ENCODE peak calls at places on chromosomes 2 and 18, in six cellular contexts. F is hepatocyte, G is astrocyte, H is kidney epithelial cell, N is foreskin fibroblast, Z is bronchial epithelial cell. I is an unnamed sample.

GRCh38 chr2:9135804-9136558 is 70.6 kb upstream of the ASAP2 start:
- DNase-seq in F (no peak), G (peak; percentile 57), H (no peak), N (no peak), Z (peak; percentile 34), I (no peak)

GRCh38 chr2:168515502-168515901 is 59.4 kb downstream of the CERS6 start:
- DNase-seq in F (no peak), G (peak; percentile 92), H (no peak), N (peak; percentile 74), Z (peak; percentile 48), I (peak; percentile 38)

GRCh38 chr2:176769021-176769420 is 443.6 kb upstream of the HNRNPA3 start:
- DNase-seq in F (no peak), G (no peak), H (no peak), N (no peak), Z (no peak), I (no peak)

GRCh38 chr2:174492963-174493431 is 6.2 kb upstream of the GPR155 start:
- DNase-seq in F (no peak), G (no peak), H (no peak), N (no peak), Z (no peak), I (no peak)

GRCh38 chr2:120347387-120348010 is 1.6 kb downstream of the INHBB start:
- DNase-seq in F (peak; percentile 59), G (no peak), H (no peak), N (no peak), Z (no peak), I (no peak)

GRCh38 chr18:6605115-6605869 is 124.2 kb upstream of the ARHGAP28 start:
- DNase-seq in F (peak; percentile 15), G (no peak), H (no peak), N (no peak), Z (no peak), I (no peak)

GRCh38 chr2:95115418-95115817 is 6.2 kb downstream of the MRPS5 start:
- DNase-seq in F (peak; percentile 78), G (peak; percentile 36), H (no peak), N (peak; percentile 42), Z (peak; percentile 67), I (peak; percentile 22)

GRCh38 chr18:9653390-9653789 is 39.0 kb upstream of the PPP4R1 start:
- DNase-seq in F (no peak), G (no peak), H (no peak), N (peak; percentile 62), Z (no peak), I (no peak)

GRCh38 chr2:120765911-120766757 is 30.5 kb downstream of the GLI2 start:
- DNase-seq in F (peak; percentile 73), G (peak; percentile 94), H (no peak), N (peak; percentile 91), Z (no peak), I (no peak)

GRCh38 chr2:228126401-228126800 is 55.1 kb downstream of the SPHKAP start:
- DNase-seq in F (no peak), G (no peak), H (no peak), N (no peak), Z (no peak), I (no peak)

GRCh38 chr2:148998831-148999200 is 39.7 kb upstream of the LYPD6B start:
- DNase-seq in F (no peak), G (no peak), H (no peak), N (no peak), Z (no peak), I (no peak)

GRCh38 chr2:149001496-149001895 is 37.0 kb upstream of the LYPD6B start:
- DNase-seq in F (no peak), G (no peak), H (no peak), N (no peak), Z (no peak), I (no peak)

GRCh38 chr2:148998162-148998830 is 40.2 kb upstream of the LYPD6B start:
- DNase-seq in F (no peak), G (no peak), H (no peak), N (no peak), Z (no peak), I (no peak)

GRCh38 chr2:148999451-148999891 is 39.0 kb upstream of the LYPD6B start:
- DNase-seq in F (peak; percentile 70), G (no peak), H (no peak), N (no peak), Z (no peak), I (no peak)

DNA sequence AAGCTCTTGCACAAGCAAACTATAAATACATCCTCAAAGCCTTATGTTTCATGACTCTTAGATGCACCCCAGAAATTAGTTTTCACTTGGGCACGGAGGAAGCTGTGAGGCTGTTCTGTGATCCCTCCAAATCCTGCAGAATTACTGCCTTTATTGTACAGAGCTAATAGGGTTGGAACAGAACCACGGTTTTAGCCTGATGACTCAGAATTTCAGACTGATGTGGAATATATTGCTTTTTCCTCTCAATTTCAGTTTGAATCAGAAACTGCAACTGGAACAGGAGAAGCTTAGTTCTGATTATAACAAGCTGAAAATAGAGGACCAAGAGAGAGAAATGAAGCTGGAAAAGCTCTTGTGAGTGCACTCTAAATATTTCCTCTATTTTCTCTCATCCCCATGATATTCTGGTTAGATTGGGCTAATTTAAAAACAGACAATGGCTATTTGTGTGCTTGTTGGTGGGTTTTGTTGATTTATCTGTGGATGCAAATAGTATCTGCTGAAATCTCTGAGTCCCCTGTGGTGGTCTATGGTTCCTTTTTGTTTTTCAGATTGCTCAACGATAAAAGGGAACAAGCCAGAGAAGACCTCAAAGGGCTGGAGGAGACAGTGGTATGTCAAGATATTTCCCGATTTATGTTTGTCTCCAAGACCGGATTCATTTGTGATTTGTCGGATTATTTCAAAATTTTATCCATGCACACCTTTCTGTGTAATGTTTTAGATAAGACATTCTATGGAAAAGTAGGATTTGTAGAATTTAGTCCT is 38.1 kb upstream of the LYPD6B start:
- DNase-seq in F (no peak), G (peak; percentile 4), H (no peak), N (no peak), Z (no peak), I (no peak)
- H3K4me3 ChIP-seq in F (no peak overlapping the region), G (no peak overlapping the region), H (no peak overlapping the region), N (peak overlapping the region; percentile 0), Z (no peak overlapping the region), I (no peak overlapping the region)

GRCh38 chr2:149800624-149801220 is 213.1 kb upstream of the MMADHC start:
- DNase-seq in F (no peak), G (no peak), H (no peak), N (no peak), Z (no peak), I (no peak)

GRCh38 chr2:149797030-149797429 is 209.5 kb upstream of the MMADHC start:
- DNase-seq in F (no peak), G (no peak), H (no peak), N (no peak), Z (no peak), I (no peak)

DNA sequence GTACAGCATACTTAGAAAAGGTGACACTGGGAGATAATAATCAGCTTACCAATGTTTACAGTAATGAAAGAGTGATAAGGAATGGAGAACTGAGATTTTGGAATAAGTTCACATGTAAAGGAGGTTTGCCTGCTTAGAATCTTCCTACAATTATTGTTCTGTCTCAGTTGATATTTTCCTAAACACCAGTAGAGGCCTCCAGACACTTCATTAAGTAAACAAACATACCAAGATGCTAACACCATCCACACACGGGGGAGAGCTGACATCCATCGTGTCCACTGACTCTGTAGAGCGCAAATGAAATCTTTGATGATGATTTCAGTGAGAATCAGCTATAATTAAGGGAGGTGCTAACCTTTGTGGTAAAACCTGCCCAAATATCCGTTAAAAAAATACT is 211.7 kb upstream of the MMADHC start:
- DNase-seq in F (peak; percentile 11), G (peak; percentile 13), H (peak; percentile 4), N (peak; percentile 6), Z (peak; percentile 55), I (peak; percentile 2)
- TF ChIP-seq CTCF in F (peak; percentile 43), G (no peak), H (peak; percentile 33), N (peak; percentile 42), Z (peak; percentile 46), I (peak; percentile 11)

GRCh38 chr2:150192701-150193100 is 294.8 kb downstream of the RND3 start:
- DNase-seq in F (no peak), G (no peak), H (no peak), N (no peak), Z (no peak), I (no peak)
- H3K4me3 ChIP-seq in F (no peak overlapping the region), G (no peak overlapping the region), H (no peak overlapping the region), N (no peak overlapping the region), Z (no peak overlapping the region), I (no peak overlapping the region)

GRCh38 chr18:22403950-22404349 is 13.8 kb downstream of the CTAGE1 start:
- DNase-seq in F (no peak), G (no peak), H (no peak), N (no peak), Z (no peak), I (no peak)

GRCh38 chr18:22398464-22398863 is 19.3 kb downstream of the CTAGE1 start:
- DNase-seq in F (no peak), G (no peak), H (no peak), N (no peak), Z (peak; percentile 22), I (no peak)

GRCh38 chr18:22405142-22405541 is 12.6 kb downstream of the CTAGE1 start:
- DNase-seq in F (no peak), G (no peak), H (no peak), N (no peak), Z (no peak), I (no peak)

GRCh38 chr18:22394428-22394827 is 23.3 kb downstream of the CTAGE1 start:
- DNase-seq in F (no peak), G (no peak), H (no peak), N (no peak), Z (no peak), I (no peak)

DNA sequence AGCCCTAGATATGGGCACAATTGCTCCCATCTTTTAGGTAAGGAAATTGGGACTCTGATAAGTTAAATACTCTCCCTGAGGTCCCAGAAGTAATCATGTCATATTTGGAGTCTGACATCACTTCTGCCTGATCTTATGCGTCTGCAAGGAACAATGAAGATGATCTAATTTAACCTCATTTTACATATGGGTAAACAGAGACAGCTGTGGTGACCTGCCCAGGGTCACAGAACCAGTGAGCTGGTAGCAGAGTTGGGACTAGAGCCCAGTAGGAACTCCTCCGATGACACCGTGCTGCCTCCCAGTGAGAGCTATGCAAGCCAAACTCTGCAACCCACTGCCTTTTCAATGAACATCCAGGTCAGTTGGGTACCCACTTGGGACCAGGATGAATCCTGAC is 17.8 kb downstream of the CTAGE1 start:
- DNase-seq in F (no peak), G (peak; percentile 32), H (no peak), N (no peak), Z (peak; percentile 52), I (no peak)
- TF ChIP-seq CTCF in F (no peak), G (no peak), H (no peak), N (no peak), Z (no peak), I (no peak)

I was measured in HFF-Myc.